ENCODE peak calls at places on chromosomes 11 and 22, in eight cellular contexts. One of them, this sample, is unnamed.

GRCh38 chr22:19853879-19854777 is 546 bp downstream of the GNB1L start:
- DNase-seq in H1: peak; percentile 51
- DNase-seq in OCI-LY7: peak; percentile 32
- DNase-seq in GM23338: no peak
- DNase-seq in PC-9: no peak
- DNase-seq in hepatocyte: peak; percentile 64
- DNase-seq in mammary epithelial cell: no peak
- DNase-seq in GM23248: peak; percentile 31
- DNase-seq in this sample: peak; percentile 18

GRCh38 chr11:93196816-93197382 is 892 bp downstream of the SLC36A4 start:
- DNase-seq in hepatocyte: peak; percentile 13
- DNase-seq in H1: no peak
- DNase-seq in OCI-LY7: peak; percentile 8
- DNase-seq in GM23248: peak; percentile 56
- DNase-seq in PC-9: no peak
- DNase-seq in mammary epithelial cell: no peak
- DNase-seq in GM23338: peak; percentile 57
- DNase-seq in this sample: no peak

GRCh38 chr22:30232716-30233218 is 13.8 kb downstream of the LIF start:
- DNase-seq in hepatocyte: no peak
- DNase-seq in H1: no peak
- DNase-seq in PC-9: no peak
- DNase-seq in GM23338: no peak
- DNase-seq in OCI-LY7: no peak
- DNase-seq in mammary epithelial cell: no peak
- DNase-seq in GM23248: no peak
- DNase-seq in this sample: peak; percentile 87

GRCh38 chr11:17351510-17352176 is at the start of gene NCR3LG1:
- DNase-seq in H1: peak; percentile 71
- DNase-seq in mammary epithelial cell: peak; percentile 72
- DNase-seq in hepatocyte: peak; percentile 86
- DNase-seq in GM23248: peak; percentile 88
- DNase-seq in PC-9: peak; percentile 24
- DNase-seq in GM23338: peak; percentile 77
- DNase-seq in OCI-LY7: peak; percentile 42
- DNase-seq in this sample: peak; percentile 64

GRCh38 chr11:12045914-12046635 is 37.6 kb upstream of the DKK3 start:
- DNase-seq in GM23338: no peak
- DNase-seq in PC-9: no peak
- DNase-seq in mammary epithelial cell: no peak
- DNase-seq in H1: no peak
- DNase-seq in OCI-LY7: no peak
- DNase-seq in GM23248: peak; percentile 36
- DNase-seq in hepatocyte: no peak
- DNase-seq in this sample: no peak

GRCh38 chr11:47156333-47156732 is 20.3 kb downstream of the ARFGAP2 start:
- DNase-seq in OCI-LY7: no peak
- DNase-seq in GM23338: no peak
- DNase-seq in hepatocyte: no peak
- DNase-seq in H1: no peak
- DNase-seq in mammary epithelial cell: no peak
- DNase-seq in GM23248: peak; percentile 27
- DNase-seq in PC-9: no peak
- DNase-seq in this sample: no peak

GRCh38 chr11:102226702-102227101 is 90.6 kb upstream of the BIRC3 start:
- DNase-seq in GM23338: no peak
- DNase-seq in mammary epithelial cell: peak; percentile 87
- DNase-seq in H1: no peak
- DNase-seq in OCI-LY7: no peak
- DNase-seq in PC-9: peak; percentile 27
- DNase-seq in GM23248: peak; percentile 47
- DNase-seq in hepatocyte: peak; percentile 10
- DNase-seq in this sample: peak; percentile 96

GRCh38 chr11:96309001-96309642 is 33.9 kb downstream of the MAML2 start:
- DNase-seq in H1: no peak
- DNase-seq in mammary epithelial cell: peak; percentile 50
- DNase-seq in GM23338: no peak
- DNase-seq in hepatocyte: no peak
- DNase-seq in OCI-LY7: no peak
- DNase-seq in PC-9: no peak
- DNase-seq in GM23248: peak; percentile 87
- DNase-seq in this sample: no peak

GRCh38 chr11:2099523-2100316 is 39.5 kb downstream of the IGF2 start:
- DNase-seq in hepatocyte: no peak
- DNase-seq in PC-9: peak; percentile 62
- DNase-seq in H1: no peak
- DNase-seq in GM23338: peak; percentile 38
- DNase-seq in GM23248: no peak
- DNase-seq in mammary epithelial cell: peak; percentile 78
- DNase-seq in OCI-LY7: no peak
- DNase-seq in this sample: no peak

GRCh38 chr11:62430350-62430749 is 11.5 kb downstream of the SCGB1A1 start:
- DNase-seq in H1: no peak
- DNase-seq in GM23248: peak; percentile 13
- DNase-seq in GM23338: no peak
- DNase-seq in hepatocyte: no peak
- DNase-seq in OCI-LY7: no peak
- DNase-seq in PC-9: no peak
- DNase-seq in mammary epithelial cell: no peak
- DNase-seq in this sample: no peak
- H2AFZ ChIP-seq in H1: no peak overlapping the region
- H2AFZ ChIP-seq in GM23248: peak overlapping the region; percentile 60
- H2AFZ ChIP-seq in GM23338: no peak overlapping the region
- H2AFZ ChIP-seq in hepatocyte: no peak overlapping the region
- H2AFZ ChIP-seq in OCI-LY7: no peak overlapping the region
- H2AFZ ChIP-seq in PC-9: no peak overlapping the region
- H2AFZ ChIP-seq in mammary epithelial cell: no peak overlapping the region
- H2AFZ ChIP-seq in this sample: no peak overlapping the region

GRCh38 chr22:18059991-18060390 is 17.8 kb upstream of the PEX26 start:
- DNase-seq in PC-9: no peak
- DNase-seq in hepatocyte: no peak
- DNase-seq in mammary epithelial cell: no peak
- DNase-seq in OCI-LY7: no peak
- DNase-seq in H1: no peak
- DNase-seq in GM23248: no peak
- DNase-seq in GM23338: no peak
- DNase-seq in this sample: no peak

GRCh38 chr22:18062421-18062820 is 15.4 kb upstream of the PEX26 start:
- DNase-seq in OCI-LY7: no peak
- DNase-seq in hepatocyte: no peak
- DNase-seq in H1: no peak
- DNase-seq in GM23338: no peak
- DNase-seq in GM23248: no peak
- DNase-seq in PC-9: no peak
- DNase-seq in mammary epithelial cell: peak; percentile 83
- DNase-seq in this sample: no peak

GRCh38 chr22:18058770-18059169 is 19.0 kb upstream of the PEX26 start:
- DNase-seq in OCI-LY7: no peak
- DNase-seq in PC-9: no peak
- DNase-seq in H1: no peak
- DNase-seq in GM23338: no peak
- DNase-seq in hepatocyte: no peak
- DNase-seq in mammary epithelial cell: no peak
- DNase-seq in GM23248: no peak
- DNase-seq in this sample: no peak

GRCh38 chr22:18059473-18059872 is 18.3 kb upstream of the PEX26 start:
- DNase-seq in PC-9: no peak
- DNase-seq in GM23338: no peak
- DNase-seq in GM23248: no peak
- DNase-seq in OCI-LY7: no peak
- DNase-seq in mammary epithelial cell: no peak
- DNase-seq in hepatocyte: no peak
- DNase-seq in H1: no peak
- DNase-seq in this sample: no peak

DNA sequence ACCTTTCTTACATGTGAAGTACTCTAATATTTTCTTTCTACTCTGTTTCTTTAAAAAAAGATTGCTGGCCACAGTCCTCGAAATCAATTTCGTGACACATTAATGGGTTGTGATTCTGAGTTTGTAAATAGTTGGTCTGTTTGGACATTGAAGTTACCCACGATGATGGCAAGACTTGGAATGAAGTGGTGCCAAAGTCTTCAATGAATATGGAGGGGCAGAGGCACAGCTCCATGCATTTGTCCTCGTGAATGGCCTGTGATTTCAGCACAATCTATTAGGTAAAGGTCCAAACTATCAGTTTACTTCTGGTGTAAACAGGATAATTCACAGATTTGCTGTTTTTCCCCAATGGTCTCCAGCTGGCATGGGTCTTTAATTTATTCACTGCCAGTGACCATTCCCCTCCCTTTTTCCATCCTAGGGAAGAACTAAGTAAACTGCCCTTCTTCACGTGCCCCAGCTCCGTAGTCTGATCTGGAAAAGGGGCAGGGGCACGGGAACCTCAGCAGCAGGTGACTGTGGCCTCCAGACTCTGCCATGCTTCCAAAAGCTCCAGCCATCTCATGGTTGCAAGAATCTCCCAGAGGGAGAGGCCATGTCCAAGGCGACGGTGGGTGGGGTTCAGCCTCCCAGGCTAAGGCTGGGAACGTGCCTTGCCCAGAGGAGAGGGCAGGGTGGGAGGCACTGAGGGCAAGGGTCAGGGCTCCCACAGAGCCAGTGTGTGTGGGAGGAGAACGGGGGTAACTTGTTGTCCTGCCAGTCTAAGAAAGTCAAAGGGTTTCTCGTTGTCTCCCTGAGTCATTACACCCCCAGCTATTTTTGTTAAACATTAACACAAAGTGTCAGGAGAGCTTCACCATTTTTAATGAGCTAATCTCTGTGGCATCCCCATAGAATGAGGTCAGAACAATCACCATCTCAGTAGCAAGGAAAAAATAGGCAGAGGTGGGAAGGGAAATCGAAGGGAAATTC is 16.9 kb upstream of the PEX26 start:
- DNase-seq in PC-9: peak; percentile 7
- DNase-seq in OCI-LY7: no peak
- DNase-seq in H1: no peak
- DNase-seq in GM23248: peak; percentile 88
- DNase-seq in hepatocyte: peak; percentile 76
- DNase-seq in GM23338: no peak
- DNase-seq in mammary epithelial cell: peak; percentile 90
- DNase-seq in this sample: peak; percentile 78
- H2AFZ ChIP-seq in PC-9: no peak overlapping the region
- H2AFZ ChIP-seq in OCI-LY7: no peak overlapping the region
- H2AFZ ChIP-seq in H1: no peak overlapping the region
- H2AFZ ChIP-seq in GM23248: peak overlapping the region; percentile 71
- H2AFZ ChIP-seq in hepatocyte: no peak overlapping the region
- H2AFZ ChIP-seq in GM23338: no peak overlapping the region
- H2AFZ ChIP-seq in mammary epithelial cell: peak overlapping the region; percentile 63
- H2AFZ ChIP-seq in this sample: no peak overlapping the region

DNA sequence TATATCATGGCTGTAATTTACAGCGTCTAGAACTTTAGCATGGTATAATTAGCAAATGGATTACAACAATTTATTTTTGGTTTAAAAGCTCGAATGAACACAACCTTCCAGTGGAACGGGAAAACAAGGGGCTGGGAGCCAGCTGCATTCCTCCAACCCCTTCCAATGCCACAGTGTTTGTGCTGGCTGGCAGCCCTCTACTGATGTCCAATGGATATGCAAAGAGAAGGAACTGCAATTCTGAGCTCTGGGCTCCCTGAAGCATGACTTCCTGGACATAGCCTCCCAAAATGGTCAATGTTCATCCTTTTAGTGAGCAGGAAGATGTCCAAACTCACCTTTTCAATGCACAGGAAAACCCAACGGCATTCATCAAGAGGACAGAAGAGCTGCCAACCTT is 288.3 kb downstream of the TENM4 start:
- DNase-seq in hepatocyte: no peak
- DNase-seq in H1: no peak
- DNase-seq in OCI-LY7: no peak
- DNase-seq in mammary epithelial cell: no peak
- DNase-seq in GM23248: no peak
- DNase-seq in GM23338: no peak
- DNase-seq in PC-9: no peak
- DNase-seq in this sample: peak; percentile 59
- H2AFZ ChIP-seq in hepatocyte: no peak overlapping the region
- H2AFZ ChIP-seq in H1: no peak overlapping the region
- H2AFZ ChIP-seq in OCI-LY7: no peak overlapping the region
- H2AFZ ChIP-seq in mammary epithelial cell: no peak overlapping the region
- H2AFZ ChIP-seq in GM23248: no peak overlapping the region
- H2AFZ ChIP-seq in GM23338: no peak overlapping the region
- H2AFZ ChIP-seq in PC-9: no peak overlapping the region
- H2AFZ ChIP-seq in this sample: no peak overlapping the region

GRCh38 chr22:42438293-42438650 is 6.1 kb upstream of the NFAM1 start:
- DNase-seq in hepatocyte: no peak
- DNase-seq in GM23248: no peak
- DNase-seq in H1: no peak
- DNase-seq in mammary epithelial cell: no peak
- DNase-seq in PC-9: no peak
- DNase-seq in GM23338: peak; percentile 89
- DNase-seq in OCI-LY7: no peak
- DNase-seq in this sample: no peak

GRCh38 chr22:42437488-42438292 is 5.5 kb upstream of the NFAM1 start:
- DNase-seq in mammary epithelial cell: peak; percentile 52
- DNase-seq in H1: peak; percentile 92
- DNase-seq in PC-9: peak; percentile 73
- DNase-seq in hepatocyte: peak; percentile 83
- DNase-seq in GM23338: peak; percentile 87
- DNase-seq in GM23248: peak; percentile 61
- DNase-seq in OCI-LY7: peak; percentile 86
- DNase-seq in this sample: peak; percentile 17

GRCh38 chr22:42440728-42441127 is 8.5 kb upstream of the NFAM1 start:
- DNase-seq in GM23338: no peak
- DNase-seq in PC-9: no peak
- DNase-seq in H1: no peak
- DNase-seq in GM23248: no peak
- DNase-seq in mammary epithelial cell: no peak
- DNase-seq in hepatocyte: no peak
- DNase-seq in OCI-LY7: no peak
- DNase-seq in this sample: no peak

GRCh38 chr22:42439021-42439420 is 6.8 kb upstream of the NFAM1 start:
- DNase-seq in GM23248: no peak
- DNase-seq in GM23338: no peak
- DNase-seq in H1: no peak
- DNase-seq in OCI-LY7: no peak
- DNase-seq in PC-9: no peak
- DNase-seq in hepatocyte: no peak
- DNase-seq in mammary epithelial cell: no peak
- DNase-seq in this sample: no peak

DNA sequence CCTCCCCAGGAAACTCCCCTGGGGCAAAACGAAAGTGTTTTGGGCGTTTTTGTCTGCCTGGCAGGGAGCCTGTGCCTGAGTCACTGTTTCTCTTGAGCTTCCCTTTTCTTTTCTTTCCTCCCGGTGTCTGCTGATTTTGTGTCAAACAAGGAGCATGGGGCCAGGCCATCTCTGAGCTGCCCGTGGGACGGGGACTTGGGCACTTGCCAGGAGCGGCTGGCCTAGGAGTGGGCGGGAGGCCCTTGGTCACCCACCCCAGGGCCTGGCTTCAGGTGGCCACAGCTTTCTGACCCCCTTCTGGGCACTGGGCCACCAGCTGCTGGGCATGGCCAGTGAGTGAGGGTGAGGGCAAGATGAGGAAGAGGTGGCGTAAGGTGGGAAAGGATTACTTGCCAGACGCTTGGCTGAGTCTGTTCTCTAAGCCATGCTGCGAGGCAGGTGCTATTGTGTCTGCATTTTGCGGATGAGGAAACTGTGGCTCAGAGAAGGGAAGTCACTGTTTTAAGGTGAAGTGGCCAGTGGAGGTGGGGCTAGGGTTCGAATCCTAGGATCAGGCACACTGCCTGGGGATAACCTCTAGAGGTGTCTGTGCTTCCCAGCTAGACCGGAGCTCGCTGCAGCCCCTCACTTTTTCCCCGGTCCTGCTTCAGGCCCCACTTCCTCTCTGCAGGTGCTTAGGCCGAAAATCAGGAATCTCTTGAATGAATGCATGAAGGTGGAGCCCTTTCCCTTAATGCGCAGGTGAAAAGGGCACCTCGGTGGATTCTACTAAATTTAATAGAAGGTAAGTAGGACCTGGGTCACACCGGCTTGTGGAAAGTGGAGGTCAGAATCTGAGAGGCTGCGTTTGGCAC is 7.8 kb upstream of the NFAM1 start:
- DNase-seq in OCI-LY7: peak; percentile 75
- DNase-seq in GM23338: no peak
- DNase-seq in mammary epithelial cell: peak; percentile 38
- DNase-seq in H1: no peak
- DNase-seq in hepatocyte: no peak
- DNase-seq in GM23248: peak; percentile 61
- DNase-seq in PC-9: peak; percentile 21
- DNase-seq in this sample: peak; percentile 35
- H2AFZ ChIP-seq in OCI-LY7: peak overlapping the region; percentile 69
- H2AFZ ChIP-seq in GM23338: peak overlapping the region; percentile 63
- H2AFZ ChIP-seq in mammary epithelial cell: peak overlapping the region; percentile 71
- H2AFZ ChIP-seq in H1: peak overlapping the region; percentile 2
- H2AFZ ChIP-seq in hepatocyte: no peak overlapping the region
- H2AFZ ChIP-seq in GM23248: no peak overlapping the region
- H2AFZ ChIP-seq in PC-9: no peak overlapping the region
- H2AFZ ChIP-seq in this sample: no peak overlapping the region